ENCODE peak calls at places on chromosome 4, in nine cellular contexts. X, K, A, U, G, R, O, Y and M are unnamed samples.

GRCh38 chr4:186699298-186699697 is 24.4 kb downstream of the FAT1 start:
- DNase-seq in X (no peak), K (peak; percentile 55), A (peak; percentile 24), O (no peak), U (no peak), Y (no peak), G (peak; percentile 28), R (peak; percentile 34), M (peak; percentile 34)

GRCh38 chr4:105551968-105552746 is at the start of gene ARHGEF38:
- DNase-seq in R (peak; percentile 89), O (no peak), U (no peak), X (no peak), G (peak; percentile 80), K (peak; percentile 45), A (peak; percentile 20), Y (no peak), M (peak; percentile 47)

GRCh38 chr4:5755679-5756078 is 44.7 kb downstream of the EVC start:
- DNase-seq in X (no peak), G (no peak), O (no peak), K (no peak), U (no peak), R (no peak), A (no peak), Y (no peak), M (no peak)

GRCh38 chr4:41611881-41612871 is 74.2 kb downstream of the LIMCH1 start:
- DNase-seq in O (peak; percentile 63), U (no peak), K (peak; percentile 72), A (peak; percentile 60), G (peak; percentile 55), R (peak; percentile 49), X (no peak), Y (peak; percentile 76), M (peak; percentile 38)

GRCh38 chr4:159248383-159249178 is 145.7 kb downstream of the RAPGEF2 start:
- DNase-seq in U (no peak), G (no peak), Y (no peak), X (no peak), K (peak; percentile 94), O (no peak), A (peak; percentile 83), R (no peak), M (peak; percentile 16)

GRCh38 chr4:175971393-175972179 is 94.1 kb upstream of the WDR17 start:
- DNase-seq in K (no peak), X (no peak), G (no peak), R (no peak), Y (no peak), O (no peak), U (no peak), A (peak; percentile 3), M (no peak)

GRCh38 chr4:140112576-140112975 is 41.4 kb downstream of the MAML3 start:
- DNase-seq in K (no peak), X (no peak), O (no peak), Y (no peak), U (no peak), A (peak; percentile 62), R (no peak), G (no peak), M (no peak)

GRCh38 chr4:1377606-1378261 is 28.5 kb downstream of the NKX1-1 start:
- DNase-seq in A (no peak), G (no peak), Y (no peak), X (no peak), K (no peak), U (no peak), O (peak; percentile 20), R (no peak), M (peak; percentile 18)

GRCh38 chr4:338759-339097 is 1.1 kb downstream of the ZNF141 start:
- DNase-seq in X (no peak), A (no peak), O (no peak), K (peak; percentile 14), Y (no peak), U (no peak), R (peak; percentile 19), G (peak; percentile 14), M (no peak)

GRCh38 chr4:119725011-119725410 is 96.4 kb upstream of the PDE5A start:
- DNase-seq in A (no peak), X (no peak), R (no peak), G (peak; percentile 2), K (no peak), Y (no peak), U (no peak), O (no peak), M (no peak)

GRCh38 chr4:173018446-173018845 is 150.2 kb upstream of the GALNT7 start:
- DNase-seq in K (no peak), G (no peak), X (no peak), U (no peak), A (no peak), O (no peak), Y (no peak), R (no peak), M (no peak)

GRCh38 chr4:94399721-94400120 is 52.0 kb upstream of the PDLIM5 start:
- DNase-seq in A (no peak), X (no peak), Y (no peak), R (no peak), G (no peak), K (no peak), U (no peak), O (no peak), M (no peak)